ENCODE peak calls at places on chromosome 14, in six cellular contexts. C, E, Q, P, D and I are unnamed samples.

GRCh38 chr14:100861188-100861936 is 35.4 kb downstream of the MEG3 start:
- DNase-seq in E (no peak), Q (no peak), C (no peak), P (no peak), D (no peak), I (no peak)

GRCh38 chr14:55077155-55077554 is 25.7 kb downstream of the MAPK1IP1L start:
- DNase-seq in P (no peak), Q (peak), E (no peak), D (no peak), C (peak), I (no peak)

GRCh38 chr14:22768947-22769346 is 2.5 kb downstream of the OXA1L start:
- DNase-seq in D (no peak), P (no peak), C (no peak), Q (no peak), E (no peak), I (no peak)

GRCh38 chr14:69413483-69413882 is 15.0 kb downstream of the SLC39A9 start:
- DNase-seq in C (no peak), Q (no peak), D (no peak), P (no peak), E (no peak), I (no peak)

GRCh38 chr14:90551733-90552464 is 155.1 kb downstream of the CALM1 start:
- DNase-seq in D (no peak), E (no peak), C (no peak), Q (no peak), P (no peak), I (no peak)

GRCh38 chr14:47675489-47676300 is at the start of gene MDGA2:
- DNase-seq in D (peak), P (no peak), E (no peak), Q (no peak), C (peak), I (no peak)

GRCh38 chr14:102982852-102983470 is 60.5 kb downstream of the AMN start:
- DNase-seq in C (no peak), E (no peak), D (no peak), Q (no peak), P (no peak), I (no peak)

GRCh38 chr14:22630486-22630885 is 13.7 kb downstream of the OR6J1 start:
- DNase-seq in P (no peak), C (peak), E (no peak), D (no peak), Q (no peak), I (no peak)

GRCh38 chr14:56810341-56810740 is at the start of gene OTX2:
- DNase-seq in Q (no peak), E (no peak), C (no peak), P (no peak), D (no peak), I (no peak)

GRCh38 chr14:73230051-73230450 is 7.3 kb upstream of the PAPLN start:
- DNase-seq in P (no peak), E (no peak), Q (no peak), C (no peak), D (no peak), I (no peak)

GRCh38 chr14:75645051-75645450 is 15.6 kb downstream of the ERG28 start:
- DNase-seq in P (no peak), E (no peak), Q (no peak), C (no peak), D (no peak), I (no peak)

GRCh38 chr14:96243785-96244184 is 12.2 kb upstream of the BDKRB1 start:
- DNase-seq in P (no peak), C (no peak), D (no peak), Q (no peak), E (no peak), I (no peak)

GRCh38 chr14:93464271-93464670 is 33.5 kb downstream of the UNC79 start:
- DNase-seq in C (no peak), Q (no peak), E (no peak), P (no peak), D (peak), I (no peak)

GRCh38 chr14:30225171-30225570 is 297.5 kb upstream of the PRKD1 start:
- DNase-seq in D (no peak), C (peak), P (no peak), E (no peak), Q (no peak), I (no peak)

GRCh38 chr14:25121342-25122129 is 71.6 kb upstream of the STXBP6 start:
- DNase-seq in P (no peak), Q (no peak), C (peak), E (no peak), D (no peak), I (no peak)

GRCh38 chr14:91185721-91186120 is 58.8 kb downstream of the GPR68 start:
- DNase-seq in E (no peak), Q (no peak), D (no peak), C (no peak), P (no peak), I (no peak)

GRCh38 chr14:70782361-70782760 is 27.0 kb downstream of the MAP3K9 start:
- DNase-seq in Q (no peak), D (no peak), C (no peak), E (no peak), P (no peak), I (no peak)

GRCh38 chr14:24463806-24464785 is 21.5 kb upstream of the SDR39U1 start:
- DNase-seq in E (no peak), P (no peak), C (no peak), Q (no peak), D (no peak), I (no peak)

GRCh38 chr14:75742867-75743266 is 81.8 kb downstream of the TTLL5 start:
- DNase-seq in Q (no peak), E (no peak), C (no peak), D (no peak), P (no peak), I (no peak)